ENCODE peak calls at places on chromosomes 2 and 18, in seven cellular contexts. Z is K562, R is A549, B is SK-N-SH, V is HCT116, E is GM23338, O is GM12878. N is an unnamed sample. For H3K4me1, the result is how much of the 10 kb centered on the place peaks cover.

GRCh38 chr18:52582061-52582460 is 242.1 kb downstream of the DCC start:
- DNase-seq in E (no peak), R (no peak), Z (no peak), V (no peak), B (no peak), O (no peak), N (no peak)

GRCh38 chr2:53512071-53512841 is 255.3 kb upstream of the CHAC2 start:
- DNase-seq in B (no peak), O (no peak), V (no peak), R (no peak), E (no peak), Z (no peak), N (no peak)

GRCh38 chr18:76364282-76365259 is 130.5 kb downstream of the ZNF516 start:
- DNase-seq in B (no peak), O (peak), V (no peak), R (no peak), Z (no peak), E (no peak), N (no peak)

GRCh38 chr2:106144621-106145331 is 49.3 kb downstream of the UXS1 start:
- DNase-seq in E (no peak), Z (no peak), O (no peak), V (no peak), R (no peak), B (no peak), N (no peak)

GRCh38 chr2:8337321-8337720 is 344.5 kb upstream of the ID2 start:
- DNase-seq in V (no peak), R (no peak), O (no peak), E (no peak), Z (no peak), B (no peak), N (no peak)

GRCh38 chr2:148557844-148558436 is 86.6 kb upstream of the EPC2 start:
- DNase-seq in E (no peak), Z (no peak), R (no peak), O (no peak), V (no peak), B (no peak), N (no peak)

GRCh38 chr2:7845332-7845731 is 836.5 kb upstream of the ID2 start:
- DNase-seq in Z (no peak), R (no peak), E (no peak), B (no peak), V (no peak), O (no peak), N (no peak)

GRCh38 chr2:32135409-32135808 is 30.3 kb upstream of the SLC30A6 start:
- DNase-seq in Z (peak), B (peak), R (peak), O (no peak), V (peak), E (peak), N (peak)

GRCh38 chr2:65442420-65443020 is 10.1 kb upstream of the SPRED2 start:
- DNase-seq in Z (no peak), B (no peak), V (no peak), E (no peak), R (no peak), O (no peak), N (no peak)
- TF ChIP-seq REST in Z (no peak), B (no peak), V (no peak), E (no peak), R (no peak), O (no peak), N (no peak)

GRCh38 chr18:62881509-62882016 is 166.2 kb downstream of the PHLPP1 start:
- DNase-seq in Z (no peak), V (peak), E (no peak), R (peak), B (no peak), O (no peak), N (no peak)
- H3K27ac ChIP-seq in Z (peak), V (peak), E (no peak), R (peak), B (no peak), O (peak), N (no peak)

GRCh38 chr2:98455494-98455976 is 10.9 kb downstream of the INPP4A start:
- DNase-seq in V (no peak), Z (no peak), O (peak), E (no peak), B (no peak), R (no peak), N (no peak)
- H3K4me1 ChIP-seq in V (under half), Z (under half), O (half or more), E (under half), B (under half), R (half or more), N (under half)

GRCh38 chr2:60527762-60528161 is 25.7 kb downstream of the BCL11A start:
- DNase-seq in O (no peak), V (no peak), Z (no peak), E (no peak), R (no peak), B (no peak), N (no peak)
- TF ChIP-seq REST in O (no peak), V (no peak), Z (no peak), E (no peak), R (no peak), B (no peak), N (no peak)

DNA sequence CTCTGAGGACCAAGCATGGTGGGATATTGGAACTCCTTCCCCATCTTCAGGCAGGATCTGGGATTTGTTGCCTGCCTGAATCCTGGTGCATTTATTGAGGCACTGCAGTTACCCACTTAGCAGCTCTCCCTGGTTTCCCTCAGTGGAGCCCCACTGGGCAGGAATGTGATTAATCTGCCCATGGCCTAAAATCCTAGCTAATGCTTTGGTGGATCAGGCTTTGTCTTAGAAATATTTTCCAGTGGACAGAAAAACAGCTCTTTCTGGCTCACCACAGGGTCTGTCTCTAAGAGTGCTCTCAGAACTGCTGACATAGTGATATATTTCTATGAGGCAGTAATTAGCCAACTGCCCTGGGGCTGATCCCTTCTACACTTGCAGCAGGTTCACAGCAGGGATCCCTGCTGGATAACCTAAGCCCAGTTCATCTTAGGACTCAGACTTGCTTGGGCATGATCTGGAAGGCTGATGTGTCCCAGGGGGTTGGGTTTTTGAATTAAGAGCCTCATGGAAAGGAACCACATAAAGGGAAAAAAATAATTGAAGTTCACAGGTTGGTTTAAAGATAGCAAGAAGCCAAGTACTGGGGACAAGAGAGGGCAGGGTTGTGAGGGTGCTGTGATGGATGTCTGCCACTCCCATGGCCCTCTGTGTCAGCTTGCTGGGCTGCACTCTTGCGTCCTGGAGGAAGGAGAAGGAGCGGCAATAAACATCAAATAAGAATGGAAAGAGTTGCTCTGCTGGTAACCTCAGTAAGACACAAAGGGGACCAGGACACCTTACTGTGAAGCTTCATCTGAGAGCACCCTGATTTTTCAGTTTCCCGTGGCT is 44.2 kb upstream of the ZDBF2 start:
- DNase-seq in V (peak), O (no peak), Z (no peak), B (peak), R (no peak), E (peak), N (no peak)
- H3K27ac ChIP-seq in V (peak), O (no peak), Z (no peak), B (no peak), R (no peak), E (no peak), N (no peak)

GRCh38 chr2:117308861-117309770 is 505.4 kb upstream of the DDX18 start:
- DNase-seq in O (no peak), B (no peak), V (no peak), Z (no peak), R (no peak), E (no peak), N (no peak)
- H3K4me1 ChIP-seq in O (under half), B (under half), V (under half), Z (under half), R (under half), E (under half), N (under half)